ENCODE peak calls at places on chromosomes 5 and 9, in seven cellular contexts. L is hepatocyte, E is PC-3, Z is OCI-LY7, I is SK-N-SH, X is GM23338, Y is neural progenitor cell. U is an unnamed sample. For H3K4me1, the result is how much of the 10 kb centered on the place peaks cover.

GRCh38 chr9:128304971-128305288 is 17.3 kb downstream of the TRUB2 start:
- DNase-seq in L (no peak), E (peak), Z (no peak), I (no peak), X (no peak), Y (no peak), U (no peak)

GRCh38 chr9:106731910-106732309 is 131.1 kb upstream of the ZNF462 start:
- DNase-seq in L (no peak), E (no peak), Z (no peak), I (peak), X (no peak), Y (peak), U (no peak)

GRCh38 chr5:170769236-170769635 is 14.3 kb upstream of the GABRP start:
- DNase-seq in L (no peak), E (no peak), Z (no peak), I (peak), X (no peak), Y (no peak), U (no peak)

GRCh38 chr5:178297751-178298150 is 65.1 kb upstream of the PHYKPL start:
- DNase-seq in L (no peak), E (no peak), Z (no peak), I (no peak), X (no peak), Y (no peak), U (no peak)

GRCh38 chr5:2634399-2635176 is 116.9 kb downstream of the IRX2 start:
- DNase-seq in L (no peak), E (no peak), Z (no peak), I (no peak), X (peak), Y (no peak), U (peak)

GRCh38 chr9:36337002-36337401 is 63.1 kb downstream of the RNF38 start:
- DNase-seq in L (no peak), E (no peak), Z (no peak), I (no peak), X (no peak), Y (no peak), U (peak)

GRCh38 chr5:115414406-115415142 is 118.1 kb upstream of the CCDC112 start:
- DNase-seq in L (peak), E (no peak), Z (no peak), I (no peak), X (no peak), Y (no peak), U (no peak)

GRCh38 chr9:110128664-110129329 is 79.2 kb downstream of the C9orf152 start:
- DNase-seq in L (no peak), E (no peak), Z (peak), I (no peak), X (no peak), Y (no peak), U (no peak)

GRCh38 chr5:14557840-14558239 is 23.8 kb upstream of the OTULINL start:
- DNase-seq in L (peak), E (no peak), Z (no peak), I (no peak), X (no peak), Y (no peak), U (no peak)

GRCh38 chr9:4048441-4048840 is 251.4 kb downstream of the GLIS3 start:
- DNase-seq in L (peak), E (peak), Z (no peak), I (no peak), X (peak), Y (peak), U (peak)

GRCh38 chr5:133642153-133642552 is 29.8 kb upstream of the FSTL4 start:
- DNase-seq in L (no peak), E (no peak), Z (no peak), I (no peak), X (no peak), Y (no peak), U (no peak)

GRCh38 chr9:127796225-127796813 is 6.4 kb upstream of the FPGS start:
- DNase-seq in L (no peak), E (peak), Z (peak), I (no peak), X (no peak), Y (no peak), U (peak)

GRCh38 chr5:154159343-154159742 is 31.2 kb upstream of the GALNT10 start:
- DNase-seq in L (no peak), E (peak), Z (no peak), I (no peak), X (no peak), Y (no peak), U (no peak)

GRCh38 chr9:88215181-88216131 is 77.2 kb upstream of the SPATA31C2 start:
- DNase-seq in L (no peak), E (no peak), Z (no peak), I (no peak), X (no peak), Y (no peak), U (no peak)

GRCh38 chr5:42994285-42995151 is 45.6 kb downstream of the ANXA2R start:
- DNase-seq in L (peak), E (no peak), Z (peak), I (peak), X (peak), Y (peak), U (peak)

GRCh38 chr9:35001285-35001677 is 11.7 kb downstream of the DNAJB5 start:
- DNase-seq in L (no peak), E (no peak), Z (no peak), I (no peak), X (no peak), Y (no peak), U (no peak)

GRCh38 chr5:132747693-132748440 is 641 bp downstream of the CCNI2 start:
- DNase-seq in L (peak), E (no peak), Z (no peak), I (peak), X (peak), Y (no peak), U (no peak)

GRCh38 chr9:7671847-7672246 is 127.7 kb downstream of the DMAC1 start:
- DNase-seq in L (no peak), E (no peak), Z (no peak), I (no peak), X (no peak), Y (no peak), U (no peak)

GRCh38 chr5:61817472-61818326 is 485.6 kb downstream of the ZSWIM6 start:
- DNase-seq in L (peak), E (peak), Z (no peak), I (peak), X (peak), Y (peak), U (no peak)

GRCh38 chr5:154244476-154244875 is 53.9 kb downstream of the GALNT10 start:
- DNase-seq in L (no peak), E (no peak), Z (no peak), I (no peak), X (no peak), Y (no peak), U (no peak)

GRCh38 chr5:56608216-56608925 is 207.0 kb upstream of the MAP3K1 start:
- DNase-seq in L (no peak), E (no peak), Z (no peak), I (no peak), X (no peak), Y (no peak), U (no peak)

GRCh38 chr9:78577507-78577906 is 280.6 kb downstream of the PSAT1 start:
- DNase-seq in L (no peak), E (no peak), Z (no peak), I (no peak), X (no peak), Y (peak), U (no peak)

GRCh38 chr9:79471577-79472543 is 99.9 kb upstream of the TLE4 start:
- DNase-seq in L (peak), E (peak), Z (peak), I (peak), X (peak), Y (peak), U (no peak)

GRCh38 chr9:110170728-110171257 is 37.2 kb downstream of the C9orf152 start:
- DNase-seq in L (no peak), E (no peak), Z (no peak), I (no peak), X (no peak), Y (no peak), U (no peak)

GRCh38 chr5:56161927-56162326 is 71.2 kb downstream of the ANKRD55 start:
- DNase-seq in L (no peak), E (no peak), Z (no peak), I (no peak), X (no peak), Y (peak), U (no peak)

GRCh38 chr5:5494489-5495402 is 72.3 kb downstream of the ICE1 start:
- DNase-seq in L (peak), E (peak), Z (peak), I (peak), X (peak), Y (peak), U (peak)

GRCh38 chr9:136596630-136597031 is 50.8 kb upstream of the NOTCH1 start:
- DNase-seq in L (no peak), E (no peak), Z (no peak), I (no peak), X (no peak), Y (no peak), U (no peak)

GRCh38 chr9:127862075-127863011 is 7.9 kb upstream of the ENG start:
- DNase-seq in L (no peak), E (no peak), Z (peak), I (no peak), X (no peak), Y (no peak), U (no peak)

GRCh38 chr5:9715891-9716335 is 85.8 kb upstream of the TAS2R1 start:
- DNase-seq in L (no peak), E (peak), Z (no peak), I (no peak), X (peak), Y (no peak), U (no peak)

GRCh38 chr9:132597073-132597775 is 14.8 kb downstream of the BARHL1 start:
- DNase-seq in L (no peak), E (no peak), Z (no peak), I (no peak), X (no peak), Y (no peak), U (no peak)

GRCh38 chr9:89815903-89816573 is 211.2 kb downstream of the GADD45G start:
- DNase-seq in L (no peak), E (no peak), Z (peak), I (no peak), X (no peak), Y (no peak), U (peak)

GRCh38 chr5:40221796-40222195 is 457.9 kb upstream of the PTGER4 start:
- DNase-seq in L (no peak), E (peak), Z (no peak), I (no peak), X (no peak), Y (no peak), U (no peak)

GRCh38 chr9:34430843-34431437 is 27.4 kb downstream of the FAM219A start:
- DNase-seq in L (peak), E (peak), Z (peak), I (peak), X (peak), Y (peak), U (peak)

GRCh38 chr9:69605406-69605805 is 66.8 kb downstream of the APBA1 start:
- DNase-seq in L (no peak), E (no peak), Z (no peak), I (no peak), X (no peak), Y (no peak), U (peak)

GRCh38 chr9:4344946-4345345 is 45.1 kb upstream of the GLIS3 start:
- DNase-seq in L (peak), E (no peak), Z (no peak), I (no peak), X (no peak), Y (no peak), U (no peak)

GRCh38 chr9:113525831-113526230 is 62.3 kb downstream of the RGS3 start:
- DNase-seq in L (no peak), E (no peak), Z (no peak), I (no peak), X (no peak), Y (peak), U (no peak)

GRCh38 chr5:102411-103043 is 10.6 kb downstream of the PLEKHG4B start:
- DNase-seq in L (no peak), E (no peak), Z (no peak), I (no peak), X (no peak), Y (no peak), U (no peak)

GRCh38 chr9:77215874-77216273 is 38.5 kb downstream of the VPS13A start:
- DNase-seq in L (peak), E (no peak), Z (peak), I (no peak), X (peak), Y (no peak), U (no peak)

GRCh38 chr9:94866770-94867169 is 140.3 kb downstream of the AOPEP start:
- DNase-seq in L (no peak), E (no peak), Z (no peak), I (peak), X (no peak), Y (no peak), U (no peak)
- H3K4me1 ChIP-seq in L (under half), E (half or more), Z (under half), I (half or more), X (under half), Y (under half), U (under half)

GRCh38 chr5:140111859-140112551 is 1.9 kb upstream of the PURA start:
- DNase-seq in L (no peak), E (no peak), Z (peak), I (no peak), X (no peak), Y (no peak), U (no peak)

GRCh38 chr5:140109050-140109817 is 4.7 kb upstream of the PURA start:
- DNase-seq in L (peak), E (peak), Z (no peak), I (no peak), X (peak), Y (peak), U (no peak)

GRCh38 chr5:140111043-140111858 is 2.7 kb upstream of the PURA start:
- DNase-seq in L (no peak), E (no peak), Z (no peak), I (no peak), X (peak), Y (peak), U (no peak)

GRCh38 chr5:140108093-140109049 is 5.5 kb upstream of the PURA start:
- DNase-seq in L (peak), E (peak), Z (peak), I (peak), X (peak), Y (peak), U (peak)

GRCh38 chr5:140109818-140110733 is 3.8 kb upstream of the PURA start:
- DNase-seq in L (no peak), E (no peak), Z (no peak), I (no peak), X (no peak), Y (no peak), U (no peak)
- H3K4me2 ChIP-seq in L (no peak), E (peak), Z (peak), I (peak), X (peak), Y (no peak), U (peak)

GRCh38 chr9:616694-617093 is 224.8 kb upstream of the DMRT1 start:
- DNase-seq in L (no peak), E (peak), Z (no peak), I (no peak), X (no peak), Y (no peak), U (no peak)

GRCh38 chr9:613771-614347 is 227.6 kb upstream of the DMRT1 start:
- DNase-seq in L (peak), E (peak), Z (peak), I (peak), X (peak), Y (peak), U (peak)

GRCh38 chr9:615756-616155 is 225.7 kb upstream of the DMRT1 start:
- DNase-seq in L (no peak), E (no peak), Z (no peak), I (no peak), X (no peak), Y (no peak), U (no peak)

GRCh38 chr9:617441-618085 is 223.9 kb upstream of the DMRT1 start:
- DNase-seq in L (no peak), E (no peak), Z (no peak), I (no peak), X (peak), Y (no peak), U (no peak)

DNA sequence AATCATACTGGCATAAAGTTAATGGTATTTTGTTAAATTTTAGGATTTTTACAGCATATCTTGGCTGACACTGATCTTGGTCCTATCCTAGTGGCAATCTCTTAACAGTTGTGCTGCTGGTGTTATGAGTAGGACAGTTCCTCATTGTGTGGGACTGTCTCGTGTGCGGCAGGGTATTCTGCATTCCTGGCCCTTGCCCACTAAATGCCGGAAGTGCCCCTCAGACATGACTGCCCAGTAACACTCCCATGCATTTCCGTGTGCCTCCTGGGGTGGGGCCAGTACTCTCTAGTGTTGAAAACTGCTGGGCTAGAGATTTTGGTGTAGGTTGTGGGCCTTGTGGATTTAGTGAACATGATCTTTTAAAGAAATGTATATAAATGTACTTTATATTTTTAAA is 227.1 kb upstream of the DMRT1 start:
- DNase-seq in L (no peak), E (no peak), Z (no peak), I (no peak), X (no peak), Y (no peak), U (no peak)
- TF ChIP-seq EZH2phosphoT487 in L (no peak), E (no peak), Z (no peak), I (no peak), X (no peak), Y (no peak), U (no peak)

DNA sequence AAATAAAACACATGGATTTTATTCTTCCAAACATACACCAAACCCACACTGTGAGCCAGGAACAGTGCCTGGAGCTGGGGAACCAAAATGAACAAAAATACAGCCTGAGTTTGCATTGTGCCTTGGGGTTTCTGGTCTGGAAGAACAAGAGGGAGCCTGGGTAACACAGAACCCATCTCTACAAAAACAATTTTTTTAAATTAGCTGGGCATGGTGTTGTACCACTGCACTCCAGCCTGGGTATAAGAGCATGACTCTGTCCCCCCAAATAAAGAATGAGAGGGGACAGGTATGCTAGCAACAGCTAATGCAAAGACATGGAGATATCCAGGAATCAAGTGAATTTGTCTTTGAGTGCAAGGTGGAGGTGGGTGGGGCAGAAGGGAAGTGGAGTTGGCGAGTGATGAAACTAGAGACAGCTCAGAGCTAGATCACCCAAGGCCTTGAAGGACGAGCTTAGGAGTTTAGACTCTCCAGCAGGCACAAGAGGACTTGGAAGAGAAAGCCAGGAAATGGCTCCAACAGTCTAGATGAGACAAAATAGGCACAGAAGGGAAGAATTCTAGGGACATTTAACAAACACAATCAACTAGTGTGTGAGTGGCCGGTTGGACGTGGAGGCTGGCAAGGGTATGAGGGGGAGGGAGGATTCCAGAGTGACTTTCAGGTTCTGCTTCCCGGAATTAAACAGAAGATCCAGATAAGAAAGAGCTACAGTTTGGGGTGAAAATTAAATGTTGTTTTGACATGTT is 47.4 kb downstream of the FNBP1 start:
- DNase-seq in L (no peak), E (peak), Z (peak), I (no peak), X (peak), Y (no peak), U (no peak)
- H3K4me1 ChIP-seq in L (under half), E (under half), Z (half or more), I (under half), X (under half), Y (under half), U (under half)

DNA sequence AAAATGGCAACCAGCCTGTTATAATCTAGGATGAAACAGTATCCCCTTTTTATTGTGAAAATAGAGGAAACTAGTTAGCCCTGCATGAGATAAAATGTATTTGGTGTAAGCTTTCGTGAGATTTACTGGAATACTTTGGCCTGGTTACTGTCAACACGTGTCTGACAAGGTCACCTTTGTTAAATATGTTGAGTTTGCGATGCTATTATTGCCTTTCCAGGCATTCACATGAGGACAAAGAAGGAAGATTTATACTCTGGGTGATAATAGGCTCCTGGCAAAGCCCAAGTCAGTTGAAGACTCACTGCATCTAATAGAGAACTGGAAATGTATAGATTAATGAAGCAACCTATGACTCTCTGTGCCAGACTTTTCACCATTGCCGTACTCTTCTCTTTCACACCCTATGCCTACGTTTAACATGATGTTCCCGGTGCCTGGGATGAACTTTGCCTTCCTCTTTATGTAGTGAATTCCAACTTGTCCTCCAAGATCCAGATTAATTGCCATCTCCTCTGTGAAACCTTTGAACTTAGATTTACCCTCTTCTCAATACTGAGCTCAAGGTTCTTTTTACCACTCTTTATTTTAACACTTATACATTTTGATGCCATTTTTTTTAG is 33.8 kb downstream of the ITGA2 start:
- DNase-seq in L (no peak), E (no peak), Z (no peak), I (no peak), X (no peak), Y (no peak), U (no peak)
- H3K4me2 ChIP-seq in L (no peak), E (peak), Z (no peak), I (no peak), X (no peak), Y (no peak), U (no peak)

DNA sequence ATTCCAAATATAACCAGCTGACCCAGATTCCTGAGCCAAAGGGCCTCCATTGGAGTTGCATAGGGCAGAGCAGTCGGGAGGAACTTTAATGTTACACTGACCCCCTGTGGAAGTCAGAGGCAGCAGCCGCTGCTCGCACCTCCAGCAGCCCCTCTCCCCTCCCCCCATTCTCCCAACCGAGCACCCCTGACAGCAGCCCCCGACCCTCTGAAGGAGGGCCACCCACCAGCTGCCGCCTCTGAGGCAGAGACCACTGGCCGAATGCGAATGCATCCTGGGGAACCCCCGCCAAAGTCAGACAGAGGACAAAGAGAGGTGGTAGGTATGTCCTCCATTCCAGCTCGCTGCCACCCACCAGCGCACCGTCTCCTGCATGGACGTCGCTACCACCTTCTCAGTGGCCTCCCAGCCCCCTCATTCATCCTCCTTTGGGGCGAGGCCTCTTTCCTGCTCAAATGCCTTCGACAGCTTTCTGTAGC is 231.0 kb downstream of the CDK5RAP2 start:
- DNase-seq in L (peak), E (peak), Z (peak), I (peak), X (peak), Y (peak), U (no peak)
- TF ChIP-seq EZH2phosphoT487 in L (no peak), E (no peak), Z (no peak), I (no peak), X (no peak), Y (no peak), U (no peak)